ENCODE peak calls at places on chromosomes 13 and 19, in four cellular contexts. H is GM23338, T is stromal cell of bone marrow, D is HT1080. A is an unnamed sample.

GRCh38 chr13:52599037-52599852 is 43.0 kb upstream of the HNRNPA1L2 start:
- DNase-seq in H (no peak), T (peak), D (peak), A (peak)

GRCh38 chr19:48530770-48531169 is 19.1 kb upstream of the LMTK3 start:
- DNase-seq in H (no peak), T (no peak), D (no peak), A (no peak)

GRCh38 chr19:20423381-20424207 is 142.0 kb downstream of the ZNF737 start:
- DNase-seq in H (peak), T (peak), D (no peak), A (peak)

GRCh38 chr19:7869910-7870511 is 4.2 kb downstream of the PRR36 start:
- DNase-seq in H (peak), T (no peak), D (peak), A (peak)

GRCh38 chr13:111241006-111241755 is 79.3 kb upstream of the TEX29 start:
- DNase-seq in H (peak), T (no peak), D (no peak), A (peak)

GRCh38 chr19:38093587-38093986 is 130.4 kb downstream of the DPF1 start:
- DNase-seq in H (no peak), T (no peak), D (no peak), A (no peak)

GRCh38 chr13:59488436-59488835 is 675.3 kb downstream of the DIAPH3 start:
- DNase-seq in H (no peak), T (no peak), D (no peak), A (no peak)

GRCh38 chr19:982567-983170 is 1.5 kb upstream of the WDR18 start:
- DNase-seq in H (peak), T (no peak), D (peak), A (peak)

GRCh38 chr19:33114302-33114701 is 17.6 kb upstream of the WDR88 start:
- DNase-seq in H (no peak), T (no peak), D (no peak), A (no peak)

GRCh38 chr13:108276060-108276459 is 6.5 kb downstream of the TNFSF13B start:
- DNase-seq in H (no peak), T (peak), D (no peak), A (no peak)

GRCh38 chr19:38634757-38635482 is 12.5 kb upstream of the ACTN4 start:
- DNase-seq in H (peak), T (peak), D (peak), A (peak)

GRCh38 chr13:79283742-79284141 is 122.3 kb downstream of the RBM26 start:
- DNase-seq in H (no peak), T (no peak), D (no peak), A (no peak)

GRCh38 chr19:6667114-6667627 is 2.8 kb downstream of the TNFSF14 start:
- DNase-seq in H (no peak), T (no peak), D (peak), A (no peak)

GRCh38 chr13:32237681-32238080 is 77.5 kb downstream of the ZAR1L start:
- DNase-seq in H (no peak), T (no peak), D (no peak), A (no peak)

GRCh38 chr13:59472134-59472533 is 691.6 kb downstream of the DIAPH3 start:
- DNase-seq in H (no peak), T (no peak), D (no peak), A (no peak)

GRCh38 chr13:23185542-23185941 is 4.8 kb downstream of the SGCG start:
- DNase-seq in H (no peak), T (no peak), D (no peak), A (no peak)

GRCh38 chr13:110625771-110626321 is 10.5 kb downstream of the NAXD start:
- DNase-seq in H (no peak), T (no peak), D (no peak), A (peak)

GRCh38 chr19:609001-609340 is 19.3 kb downstream of the HCN2 start:
- DNase-seq in H (no peak), T (no peak), D (no peak), A (no peak)

GRCh38 chr19:1035998-1036621 is 3.8 kb upstream of the ABCA7 start:
- DNase-seq in H (peak), T (no peak), D (no peak), A (peak)

GRCh38 chr19:33297401-33298145 is 4.8 kb downstream of the CEBPA start:
- DNase-seq in H (no peak), T (no peak), D (no peak), A (peak)

GRCh38 chr13:73274147-73274546 is 215.3 kb downstream of the KLF5 start:
- DNase-seq in H (no peak), T (no peak), D (no peak), A (no peak)